ENCODE peak calls at places on chromosomes 3 and 15, in nine cellular contexts. One of them, this sample, is unnamed.

GRCh38 chr3:151301787-151302186 is 14.8 kb downstream of the GPR87 start:
- DNase-seq in germinal center: no peak
- DNase-seq in sigmoid colon: no peak
- DNase-seq in RKO: peak; percentile 29
- DNase-seq in adrenal gland: no peak
- DNase-seq in GM12865: no peak
- DNase-seq in pons: no peak
- DNase-seq in NCI-H1417: no peak
- DNase-seq in brain microvascular endothelial cell: no peak
- DNase-seq in this sample: no peak

GRCh38 chr15:67884009-67884408 is 44.2 kb upstream of the RNU6-1 start:
- DNase-seq in germinal center: no peak
- DNase-seq in sigmoid colon: no peak
- DNase-seq in RKO: no peak
- DNase-seq in adrenal gland: no peak
- DNase-seq in GM12865: no peak
- DNase-seq in pons: no peak
- DNase-seq in NCI-H1417: no peak
- DNase-seq in brain microvascular endothelial cell: no peak
- DNase-seq in this sample: no peak

GRCh38 chr3:140931016-140931454 is 10.6 kb upstream of the SLC25A36 start:
- DNase-seq in germinal center: no peak
- DNase-seq in sigmoid colon: no peak
- DNase-seq in RKO: no peak
- DNase-seq in adrenal gland: no peak
- DNase-seq in GM12865: no peak
- DNase-seq in pons: no peak
- DNase-seq in NCI-H1417: no peak
- DNase-seq in brain microvascular endothelial cell: no peak
- DNase-seq in this sample: no peak

GRCh38 chr3:141262306-141262705 is 30.7 kb downstream of the PXYLP1 start:
- DNase-seq in germinal center: no peak
- DNase-seq in sigmoid colon: no peak
- DNase-seq in RKO: peak; percentile 15
- DNase-seq in adrenal gland: no peak
- DNase-seq in GM12865: no peak
- DNase-seq in pons: no peak
- DNase-seq in NCI-H1417: no peak
- DNase-seq in brain microvascular endothelial cell: peak; percentile 68
- DNase-seq in this sample: no peak

GRCh38 chr3:43426388-43426787 is 140.0 kb downstream of the SNRK start:
- DNase-seq in germinal center: no peak
- DNase-seq in sigmoid colon: no peak
- DNase-seq in RKO: no peak
- DNase-seq in adrenal gland: no peak
- DNase-seq in GM12865: no peak
- DNase-seq in pons: peak; percentile 25
- DNase-seq in NCI-H1417: peak; percentile 2
- DNase-seq in brain microvascular endothelial cell: no peak
- DNase-seq in this sample: no peak

GRCh38 chr3:144121661-144122060 is 150.0 kb downstream of the DIPK2A start:
- DNase-seq in germinal center: no peak
- DNase-seq in sigmoid colon: no peak
- DNase-seq in RKO: no peak
- DNase-seq in adrenal gland: no peak
- DNase-seq in GM12865: no peak
- DNase-seq in pons: no peak
- DNase-seq in NCI-H1417: peak; percentile 35
- DNase-seq in brain microvascular endothelial cell: no peak
- DNase-seq in this sample: no peak

GRCh38 chr3:30847589-30847988 is 46.9 kb downstream of the GADL1 start:
- DNase-seq in germinal center: no peak
- DNase-seq in sigmoid colon: no peak
- DNase-seq in RKO: no peak
- DNase-seq in adrenal gland: no peak
- DNase-seq in GM12865: peak; percentile 3
- DNase-seq in pons: no peak
- DNase-seq in NCI-H1417: no peak
- DNase-seq in brain microvascular endothelial cell: no peak
- DNase-seq in this sample: no peak

GRCh38 chr3:73561494-73561893 is 63.2 kb downstream of the PDZRN3 start:
- DNase-seq in germinal center: no peak
- DNase-seq in sigmoid colon: no peak
- DNase-seq in RKO: no peak
- DNase-seq in adrenal gland: no peak
- DNase-seq in GM12865: no peak
- DNase-seq in pons: no peak
- DNase-seq in NCI-H1417: no peak
- DNase-seq in brain microvascular endothelial cell: no peak
- DNase-seq in this sample: no peak

GRCh38 chr3:181487236-181487978 is 224.3 kb upstream of the SOX2 start:
- DNase-seq in germinal center: no peak
- DNase-seq in sigmoid colon: no peak
- DNase-seq in RKO: no peak
- DNase-seq in adrenal gland: no peak
- DNase-seq in GM12865: no peak
- DNase-seq in pons: no peak
- DNase-seq in NCI-H1417: peak; percentile 91
- DNase-seq in brain microvascular endothelial cell: no peak
- DNase-seq in this sample: peak; percentile 90

GRCh38 chr15:73936588-73937312 is 10.5 kb downstream of the LOXL1 start:
- DNase-seq in germinal center: no peak
- DNase-seq in sigmoid colon: no peak
- DNase-seq in RKO: no peak
- DNase-seq in adrenal gland: no peak
- DNase-seq in GM12865: no peak
- DNase-seq in pons: no peak
- DNase-seq in NCI-H1417: no peak
- DNase-seq in brain microvascular endothelial cell: no peak
- DNase-seq in this sample: no peak

GRCh38 chr3:38283810-38284775 is 2.0 kb downstream of the SLC22A14 start:
- DNase-seq in germinal center: no peak
- DNase-seq in sigmoid colon: no peak
- DNase-seq in RKO: no peak
- DNase-seq in adrenal gland: no peak
- DNase-seq in GM12865: no peak
- DNase-seq in pons: no peak
- DNase-seq in NCI-H1417: no peak
- DNase-seq in brain microvascular endothelial cell: no peak
- DNase-seq in this sample: no peak

GRCh38 chr3:156818890-156819289 is 7.3 kb upstream of the LEKR1 start:
- DNase-seq in germinal center: no peak
- DNase-seq in sigmoid colon: no peak
- DNase-seq in RKO: peak; percentile 65
- DNase-seq in adrenal gland: no peak
- DNase-seq in GM12865: no peak
- DNase-seq in pons: no peak
- DNase-seq in NCI-H1417: no peak
- DNase-seq in brain microvascular endothelial cell: peak; percentile 84
- DNase-seq in this sample: no peak

GRCh38 chr3:63576826-63577225 is 75.6 kb upstream of the SNTN start:
- DNase-seq in germinal center: no peak
- DNase-seq in sigmoid colon: no peak
- DNase-seq in RKO: no peak
- DNase-seq in adrenal gland: no peak
- DNase-seq in GM12865: no peak
- DNase-seq in pons: no peak
- DNase-seq in NCI-H1417: peak; percentile 96
- DNase-seq in brain microvascular endothelial cell: no peak
- DNase-seq in this sample: peak; percentile 87

GRCh38 chr3:47705391-47705790 is 76.3 kb downstream of the SMARCC1 start:
- DNase-seq in germinal center: no peak
- DNase-seq in sigmoid colon: no peak
- DNase-seq in RKO: no peak
- DNase-seq in adrenal gland: no peak
- DNase-seq in GM12865: no peak
- DNase-seq in pons: no peak
- DNase-seq in NCI-H1417: no peak
- DNase-seq in brain microvascular endothelial cell: no peak
- DNase-seq in this sample: no peak

GRCh38 chr3:128011140-128011539 is 41.1 kb upstream of the SEC61A1 start:
- DNase-seq in germinal center: no peak
- DNase-seq in sigmoid colon: no peak
- DNase-seq in RKO: peak; percentile 14
- DNase-seq in adrenal gland: no peak
- DNase-seq in GM12865: peak; percentile 39
- DNase-seq in pons: no peak
- DNase-seq in NCI-H1417: peak; percentile 85
- DNase-seq in brain microvascular endothelial cell: peak; percentile 22
- DNase-seq in this sample: peak; percentile 83

GRCh38 chr15:47998523-47999113 is 122.2 kb upstream of the SLC24A5 start:
- DNase-seq in germinal center: no peak
- DNase-seq in sigmoid colon: no peak
- DNase-seq in RKO: no peak
- DNase-seq in adrenal gland: no peak
- DNase-seq in GM12865: no peak
- DNase-seq in pons: no peak
- DNase-seq in NCI-H1417: no peak
- DNase-seq in brain microvascular endothelial cell: no peak
- DNase-seq in this sample: no peak

GRCh38 chr3:166013073-166013679 is 176.0 kb upstream of the BCHE start:
- DNase-seq in germinal center: no peak
- DNase-seq in sigmoid colon: no peak
- DNase-seq in RKO: peak; percentile 61
- DNase-seq in adrenal gland: no peak
- DNase-seq in GM12865: peak; percentile 33
- DNase-seq in pons: peak; percentile 38
- DNase-seq in NCI-H1417: peak; percentile 84
- DNase-seq in brain microvascular endothelial cell: peak; percentile 49
- DNase-seq in this sample: peak; percentile 70

GRCh38 chr15:48680841-48681240 is 35.3 kb upstream of the FBN1 start:
- DNase-seq in germinal center: no peak
- DNase-seq in sigmoid colon: no peak
- DNase-seq in RKO: peak; percentile 74
- DNase-seq in adrenal gland: no peak
- DNase-seq in GM12865: no peak
- DNase-seq in pons: no peak
- DNase-seq in NCI-H1417: peak; percentile 16
- DNase-seq in brain microvascular endothelial cell: peak; percentile 86
- DNase-seq in this sample: no peak

GRCh38 chr3:151403246-151403645 is 18.7 kb upstream of the P2RY12 start:
- DNase-seq in germinal center: no peak
- DNase-seq in sigmoid colon: no peak
- DNase-seq in RKO: no peak
- DNase-seq in adrenal gland: no peak
- DNase-seq in GM12865: no peak
- DNase-seq in pons: no peak
- DNase-seq in NCI-H1417: no peak
- DNase-seq in brain microvascular endothelial cell: peak; percentile 56
- DNase-seq in this sample: no peak

GRCh38 chr3:126197854-126198584 is 17.6 kb upstream of the ALDH1L1 start:
- DNase-seq in germinal center: peak; percentile 57
- DNase-seq in sigmoid colon: peak; percentile 87
- DNase-seq in RKO: peak; percentile 69
- DNase-seq in adrenal gland: peak; percentile 71
- DNase-seq in GM12865: peak; percentile 67
- DNase-seq in pons: peak; percentile 68
- DNase-seq in NCI-H1417: peak; percentile 78
- DNase-seq in brain microvascular endothelial cell: peak; percentile 77
- DNase-seq in this sample: peak; percentile 57

GRCh38 chr3:4805662-4806061 is 173.6 kb upstream of the BHLHE40 start:
- DNase-seq in germinal center: no peak
- DNase-seq in sigmoid colon: no peak
- DNase-seq in RKO: no peak
- DNase-seq in adrenal gland: no peak
- DNase-seq in GM12865: peak; percentile 30
- DNase-seq in pons: no peak
- DNase-seq in NCI-H1417: no peak
- DNase-seq in brain microvascular endothelial cell: no peak
- DNase-seq in this sample: no peak

GRCh38 chr15:65264877-65265430 is 21.7 kb downstream of the PARP16 start:
- DNase-seq in germinal center: no peak
- DNase-seq in sigmoid colon: no peak
- DNase-seq in RKO: no peak
- DNase-seq in adrenal gland: no peak
- DNase-seq in GM12865: no peak
- DNase-seq in pons: no peak
- DNase-seq in NCI-H1417: no peak
- DNase-seq in brain microvascular endothelial cell: no peak
- DNase-seq in this sample: no peak

GRCh38 chr3:129892486-129892856 is 1.0 kb downstream of the TMCC1 start:
- DNase-seq in germinal center: no peak
- DNase-seq in sigmoid colon: no peak
- DNase-seq in RKO: peak; percentile 30
- DNase-seq in adrenal gland: peak; percentile 35
- DNase-seq in GM12865: peak; percentile 31
- DNase-seq in pons: peak; percentile 13
- DNase-seq in NCI-H1417: peak; percentile 75
- DNase-seq in brain microvascular endothelial cell: no peak
- DNase-seq in this sample: peak; percentile 39

GRCh38 chr3:5427938-5428337 is 240.4 kb downstream of the EDEM1 start:
- DNase-seq in germinal center: no peak
- DNase-seq in sigmoid colon: no peak
- DNase-seq in RKO: no peak
- DNase-seq in adrenal gland: no peak
- DNase-seq in GM12865: no peak
- DNase-seq in pons: no peak
- DNase-seq in NCI-H1417: no peak
- DNase-seq in brain microvascular endothelial cell: no peak
- DNase-seq in this sample: no peak

GRCh38 chr15:26866298-26867198 is at the start of gene GABRA5:
- DNase-seq in germinal center: no peak
- DNase-seq in sigmoid colon: no peak
- DNase-seq in RKO: no peak
- DNase-seq in adrenal gland: peak; percentile 27
- DNase-seq in GM12865: no peak
- DNase-seq in pons: no peak
- DNase-seq in NCI-H1417: peak; percentile 70
- DNase-seq in brain microvascular endothelial cell: peak; percentile 2
- DNase-seq in this sample: peak; percentile 3

GRCh38 chr15:45638641-45639040 is 3.8 kb downstream of the SQOR start:
- DNase-seq in germinal center: no peak
- DNase-seq in sigmoid colon: no peak
- DNase-seq in RKO: no peak
- DNase-seq in adrenal gland: no peak
- DNase-seq in GM12865: no peak
- DNase-seq in pons: no peak
- DNase-seq in NCI-H1417: no peak
- DNase-seq in brain microvascular endothelial cell: no peak
- DNase-seq in this sample: no peak

GRCh38 chr15:35724626-35725025 is 178.7 kb upstream of the DPH6 start:
- DNase-seq in germinal center: no peak
- DNase-seq in sigmoid colon: no peak
- DNase-seq in RKO: no peak
- DNase-seq in adrenal gland: no peak
- DNase-seq in GM12865: no peak
- DNase-seq in pons: no peak
- DNase-seq in NCI-H1417: no peak
- DNase-seq in brain microvascular endothelial cell: no peak
- DNase-seq in this sample: no peak

GRCh38 chr15:60758961-60759729 is 280.2 kb upstream of the ICE2 start:
- DNase-seq in germinal center: no peak
- DNase-seq in sigmoid colon: no peak
- DNase-seq in RKO: no peak
- DNase-seq in adrenal gland: no peak
- DNase-seq in GM12865: no peak
- DNase-seq in pons: no peak
- DNase-seq in NCI-H1417: no peak
- DNase-seq in brain microvascular endothelial cell: peak; percentile 95
- DNase-seq in this sample: no peak

GRCh38 chr3:128435058-128435457 is 31.6 kb downstream of the DNAJB8 start:
- DNase-seq in germinal center: no peak
- DNase-seq in sigmoid colon: no peak
- DNase-seq in RKO: no peak
- DNase-seq in adrenal gland: no peak
- DNase-seq in GM12865: no peak
- DNase-seq in pons: no peak
- DNase-seq in NCI-H1417: no peak
- DNase-seq in brain microvascular endothelial cell: no peak
- DNase-seq in this sample: no peak

GRCh38 chr3:64229903-64230302 is 4.6 kb upstream of the PRICKLE2 start:
- DNase-seq in germinal center: no peak
- DNase-seq in sigmoid colon: no peak
- DNase-seq in RKO: no peak
- DNase-seq in adrenal gland: no peak
- DNase-seq in GM12865: no peak
- DNase-seq in pons: no peak
- DNase-seq in NCI-H1417: no peak
- DNase-seq in brain microvascular endothelial cell: peak; percentile 54
- DNase-seq in this sample: no peak

GRCh38 chr15:61057376-61057775 is 171.7 kb downstream of the RORA start:
- DNase-seq in germinal center: no peak
- DNase-seq in sigmoid colon: no peak
- DNase-seq in RKO: no peak
- DNase-seq in adrenal gland: no peak
- DNase-seq in GM12865: peak; percentile 48
- DNase-seq in pons: no peak
- DNase-seq in NCI-H1417: no peak
- DNase-seq in brain microvascular endothelial cell: no peak
- DNase-seq in this sample: no peak